ENCODE peak calls at places on chromosomes 1 and 21, in five cellular contexts. A, H, K, C and M are unnamed samples.

GRCh38 chr1:25579241-25579946 is 36.0 kb downstream of the LDLRAP1 start:
- DNase-seq in A (no peak), H (no peak), K (no peak), C (no peak), M (no peak)

GRCh38 chr1:231161711-231162299 is at the start of gene TRIM67:
- DNase-seq in A (no peak), H (peak; percentile 26), K (no peak), C (peak; percentile 53), M (no peak)

GRCh38 chr1:30126839-30127238 is 596.5 kb downstream of the MATN1 start:
- DNase-seq in A (no peak), H (no peak), K (no peak), C (no peak), M (no peak)

GRCh38 chr1:69648486-69648885 is 80.8 kb downstream of the LRRC7 start:
- DNase-seq in A (peak; percentile 28), H (no peak), K (no peak), C (no peak), M (no peak)

GRCh38 chr1:150017206-150017750 is 6.8 kb upstream of the OTUD7B start:
- DNase-seq in A (no peak), H (no peak), K (no peak), C (no peak), M (no peak)

GRCh38 chr1:118338991-118339390 is 154.0 kb upstream of the SPAG17 start:
- DNase-seq in A (no peak), H (no peak), K (no peak), C (peak; percentile 33), M (no peak)

GRCh38 chr1:6208723-6209660 is 3.1 kb downstream of the RNF207 start:
- DNase-seq in A (no peak), H (peak; percentile 18), K (peak; percentile 76), C (peak; percentile 47), M (no peak)

GRCh38 chr21:25428537-25428936 is 178.7 kb downstream of the MRPL39 start:
- DNase-seq in A (no peak), H (no peak), K (no peak), C (peak; percentile 18), M (no peak)

GRCh38 chr21:41923641-41924342 is 30.0 kb downstream of the C2CD2 start:
- DNase-seq in A (no peak), H (no peak), K (no peak), C (no peak), M (no peak)